ENCODE peak calls at places on chromosomes 12 and 14, in five cellular contexts. Q is adrenal gland; O is IMR-90; S is endodermal cell; F is naive thymus-derived CD4-positive, alpha-beta T cell. K is an unnamed sample. For H3K36me3 and H3K4me1, the result is how much of the 10 kb centered on the place peaks cover.

GRCh38 chr14:51460051-51460450 is 191.7 kb upstream of the FRMD6 start:
- DNase-seq in F (no peak), O (peak), S (no peak), Q (no peak), K (no peak)

GRCh38 chr14:65485516-65485915 is 73.0 kb downstream of the FUT8 start:
- DNase-seq in S (peak), F (no peak), O (no peak), Q (no peak), K (no peak)

GRCh38 chr12:132489078-132489601 is 811 bp upstream of the FBRSL1 start:
- DNase-seq in O (no peak), Q (no peak), F (peak), S (no peak), K (peak)

GRCh38 chr12:106135075-106135474 is 3.7 kb downstream of the NUAK1 start:
- DNase-seq in O (peak), S (peak), Q (no peak), F (no peak), K (no peak)

GRCh38 chr14:57199911-57200310 is 68.8 kb downstream of the EXOC5 start:
- DNase-seq in Q (no peak), F (no peak), O (peak), S (no peak), K (no peak)

GRCh38 chr14:50396636-50397460 is at the start of gene CDKL1:
- DNase-seq in O (peak), Q (peak), S (peak), F (peak), K (peak)

GRCh38 chr12:124524231-124524925 is 43.0 kb downstream of the NCOR2 start:
- DNase-seq in Q (no peak), F (no peak), O (peak), S (no peak), K (no peak)

GRCh38 chr12:110582286-110583136 is 607 bp downstream of the PPTC7 start:
- DNase-seq in Q (peak), O (peak), S (peak), F (peak), K (peak)

GRCh38 chr14:25140423-25140822 is 90.5 kb upstream of the STXBP6 start:
- DNase-seq in Q (no peak), F (no peak), S (no peak), O (no peak), K (no peak)

GRCh38 chr12:66678640-66679268 is at the start of gene GRIP1:
- DNase-seq in Q (no peak), O (no peak), F (no peak), S (peak), K (no peak)

GRCh38 chr12:16579041-16579440 is 26.9 kb downstream of the LMO3 start:
- DNase-seq in F (no peak), O (no peak), S (no peak), Q (no peak), K (no peak)

GRCh38 chr14:105537580-105538474 is 11.4 kb downstream of the TMEM121 start:
- DNase-seq in F (peak), S (peak), Q (no peak), O (no peak), K (peak)

GRCh38 chr12:54413284-54414190 is 5.5 kb downstream of the ITGA5 start:
- DNase-seq in O (no peak), Q (no peak), S (peak), F (peak), K (peak)

GRCh38 chr14:72352012-72352411 is 419.8 kb downstream of the RGS6 start:
- DNase-seq in O (no peak), Q (no peak), F (no peak), S (no peak), K (no peak)

GRCh38 chr12:74890237-74890599 is 319.4 kb downstream of the KCNC2 start:
- DNase-seq in O (peak), S (no peak), Q (peak), F (no peak), K (no peak)

GRCh38 chr14:33062476-33062875 is 123.8 kb downstream of the NPAS3 start:
- DNase-seq in O (no peak), Q (no peak), S (no peak), F (no peak), K (no peak)

GRCh38 chr12:59672273-59672672 is 76.4 kb downstream of the SLC16A7 start:
- DNase-seq in Q (no peak), F (no peak), O (no peak), S (no peak), K (no peak)

GRCh38 chr14:72541546-72541945 is 352.4 kb downstream of the DPF3 start:
- DNase-seq in Q (no peak), O (no peak), S (peak), F (no peak), K (no peak)

GRCh38 chr12:3003593-3003992 is 44.4 kb downstream of the TEAD4 start:
- DNase-seq in S (peak), F (no peak), Q (no peak), O (no peak), K (no peak)

GRCh38 chr12:113850309-113851056 is 115.6 kb downstream of the RBM19 start:
- DNase-seq in F (no peak), Q (peak), O (peak), S (no peak), K (no peak)

GRCh38 chr14:32413967-32414640 is 85.0 kb downstream of the AKAP6 start:
- DNase-seq in S (no peak), F (no peak), Q (no peak), O (no peak), K (no peak)

GRCh38 chr12:55729592-55730446 is 1.0 kb upstream of the CD63 start:
- DNase-seq in F (no peak), Q (peak), O (peak), S (peak), K (peak)

GRCh38 chr14:26765768-26766550 is 168.1 kb upstream of the NOVA1 start:
- DNase-seq in F (no peak), Q (peak), O (peak), S (no peak), K (no peak)

DNA sequence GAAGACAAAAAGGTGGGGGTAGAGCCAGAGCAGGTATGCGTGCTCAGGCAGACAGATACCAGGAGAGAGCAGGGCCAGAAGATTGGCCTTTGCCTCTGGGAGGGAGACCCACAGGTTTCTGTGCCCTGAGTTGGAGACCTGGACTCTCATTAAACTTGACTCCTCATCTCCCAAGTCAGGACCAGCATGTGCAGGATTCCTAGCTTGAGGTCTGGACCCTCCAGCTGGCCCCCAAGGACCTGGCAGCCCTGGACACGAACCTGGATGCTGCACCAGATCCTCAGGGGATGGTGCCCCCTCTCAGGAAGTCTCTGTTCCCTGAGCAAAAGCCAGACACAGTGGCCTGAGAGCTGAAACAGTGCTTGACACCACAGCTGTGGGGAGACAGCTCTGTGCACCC is 10.5 kb upstream of the KRT73 start:
- DNase-seq in F (no peak), O (no peak), Q (no peak), S (peak), K (no peak)
- H3K27ac ChIP-seq in F (peak), O (no peak), Q (no peak), S (no peak), K (no peak)

GRCh38 chr14:74892745-74893144 is 11.0 kb downstream of the DLST start:
- DNase-seq in O (no peak), F (no peak), S (no peak), Q (no peak), K (no peak)
- H3K36me3 ChIP-seq in O (half or more), F (half or more), S (half or more), Q (under half), K (half or more)

DNA sequence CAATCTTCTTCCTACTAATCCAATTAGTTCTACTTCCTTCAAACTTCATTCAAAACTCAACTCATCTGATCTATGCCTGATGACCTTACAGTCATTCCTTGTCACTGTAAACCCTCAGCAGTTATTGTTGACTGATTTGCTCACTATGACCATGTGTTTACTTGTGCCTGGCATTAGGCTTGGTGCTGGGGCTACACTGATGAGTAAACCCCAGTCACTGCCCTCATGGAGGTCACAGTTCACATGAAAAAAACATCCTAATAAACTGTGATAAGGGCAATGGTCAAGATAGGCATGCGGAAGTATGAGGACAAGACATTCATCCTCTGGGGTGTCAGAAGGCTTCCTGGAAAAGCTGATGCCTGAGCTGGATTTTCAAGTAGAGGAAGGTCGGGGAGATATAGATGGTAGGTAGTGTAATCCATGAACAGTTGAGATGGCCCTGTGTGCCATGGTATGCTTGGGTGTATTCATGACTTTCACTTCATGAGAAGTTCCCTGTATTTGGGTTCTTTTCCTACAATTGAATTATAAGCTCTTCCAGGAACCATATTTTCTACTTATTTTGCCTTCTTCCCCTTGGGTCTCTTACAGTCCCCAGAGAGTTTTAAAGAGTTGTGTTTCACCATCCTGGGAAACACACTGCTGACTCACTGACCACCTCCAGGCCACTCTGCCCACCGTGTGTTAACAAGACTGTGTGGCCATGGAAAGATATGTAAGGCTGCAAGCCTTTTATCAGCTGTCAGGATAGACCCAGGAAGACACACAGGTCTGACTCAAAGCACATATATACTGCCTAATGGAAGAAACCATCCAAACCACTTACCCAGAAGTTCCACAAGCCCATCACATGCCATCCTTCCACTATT is 38.7 kb upstream of the DUSP6 start:
- DNase-seq in Q (no peak), S (no peak), F (no peak), O (peak), K (no peak)
- H3K4me1 ChIP-seq in Q (under half), S (under half), F (under half), O (under half), K (under half)

GRCh38 chr12:13135336-13136178 is 32.1 kb upstream of the GSG1 start:
- DNase-seq in O (peak), Q (peak), S (peak), F (no peak), K (no peak)
- H3K27ac ChIP-seq in O (no peak), Q (no peak), S (no peak), F (no peak), K (no peak)

DNA sequence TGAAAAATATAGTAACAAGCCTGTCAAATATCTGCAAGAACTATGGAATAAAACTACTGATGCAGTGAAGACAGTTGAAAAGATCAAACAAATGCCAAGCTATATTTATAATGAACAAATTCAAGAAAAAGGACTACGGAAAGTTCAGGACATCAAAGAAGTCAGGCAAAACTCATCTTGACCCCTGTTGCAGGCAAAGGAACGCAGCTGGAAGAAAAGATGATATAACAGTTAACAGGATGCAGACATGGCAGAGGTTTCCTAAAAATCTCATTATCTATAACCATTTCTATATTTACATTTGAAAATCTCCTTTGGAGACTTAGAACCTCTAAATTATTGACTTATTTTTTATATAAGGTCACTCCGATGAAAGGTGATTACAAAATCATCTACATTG is 34.1 kb downstream of the MDM2 start:
- DNase-seq in O (no peak), Q (no peak), S (no peak), F (no peak), K (no peak)
- H3K36me3 ChIP-seq in O (half or more), Q (under half), S (half or more), F (under half), K (under half)

GRCh38 chr14:103651585-103651984 is 22.6 kb downstream of the KLC1 start:
- DNase-seq in F (no peak), Q (no peak), S (no peak), O (no peak), K (no peak)
- H3K4me1 ChIP-seq in F (under half), Q (under half), S (under half), O (under half), K (under half)

GRCh38 chr12:27651201-27651600 is 45.0 kb upstream of the REP15 start:
- DNase-seq in F (no peak), Q (no peak), O (peak), S (no peak), K (no peak)

GRCh38 chr12:27650011-27650410 is 46.2 kb upstream of the REP15 start:
- DNase-seq in S (no peak), F (no peak), Q (no peak), O (no peak), K (no peak)

GRCh38 chr12:27644446-27644845 is 51.8 kb upstream of the REP15 start:
- DNase-seq in F (no peak), S (no peak), Q (peak), O (peak), K (no peak)

GRCh38 chr12:27645671-27646070 is 50.6 kb upstream of the REP15 start:
- DNase-seq in F (no peak), S (no peak), O (no peak), Q (no peak), K (no peak)

DNA sequence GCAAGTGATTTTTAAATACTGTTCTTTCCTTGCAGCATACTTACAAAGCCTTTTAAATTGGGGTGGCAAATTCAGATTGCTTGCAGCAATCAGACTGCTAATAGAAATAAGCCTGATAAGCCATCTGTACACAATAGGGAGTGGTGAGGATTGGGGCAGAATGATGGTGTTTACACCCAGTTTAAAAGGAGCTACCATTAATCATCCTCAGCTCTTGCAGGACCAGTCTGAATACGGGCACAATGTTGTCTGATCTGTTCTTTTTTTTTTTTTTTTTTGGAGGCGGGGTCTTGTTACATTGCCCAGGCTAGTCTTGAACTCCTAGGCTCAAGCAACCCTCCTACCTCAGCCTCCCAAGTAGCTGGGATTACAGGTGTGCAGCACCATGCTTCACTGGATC is 50.1 kb upstream of the REP15 start:
- DNase-seq in O (no peak), Q (no peak), S (no peak), F (no peak), K (no peak)
- H3K27ac ChIP-seq in O (no peak), Q (no peak), S (no peak), F (no peak), K (no peak)

DNA sequence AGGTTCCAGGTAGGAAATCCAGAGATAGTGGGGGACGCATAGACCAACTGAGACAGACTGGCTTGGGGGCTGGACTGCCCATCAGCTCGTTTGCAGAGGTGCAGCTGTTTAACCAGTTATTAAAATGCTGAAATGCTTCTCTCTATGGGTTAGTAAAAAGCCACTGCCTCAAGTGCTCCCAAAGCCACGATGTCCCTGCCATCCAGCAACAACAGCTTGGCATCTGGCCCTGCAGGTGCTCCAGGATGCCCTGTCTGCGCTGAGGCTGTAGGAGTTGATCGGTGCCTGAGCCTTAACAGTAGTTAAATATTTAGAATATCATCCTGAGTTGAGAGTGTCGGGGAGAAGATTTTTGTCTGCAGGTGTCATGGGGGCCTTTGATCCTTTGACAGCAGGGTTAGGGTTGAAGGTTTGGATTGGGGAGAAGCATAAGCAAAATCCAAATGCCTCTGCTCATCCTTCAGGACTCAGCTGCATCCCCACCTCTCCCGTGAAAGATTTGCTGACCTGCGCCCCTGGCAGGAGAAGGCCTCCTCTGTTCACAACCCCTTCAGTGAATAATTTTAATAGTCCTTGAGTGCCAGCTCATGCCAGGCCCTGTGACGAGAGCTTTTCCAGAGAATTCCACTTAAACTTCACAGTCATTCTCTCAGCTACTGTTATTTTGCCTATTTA is 127.3 kb upstream of the PWP1 start:
- DNase-seq in Q (no peak), S (peak), O (no peak), F (no peak), K (no peak)
- H3K36me3 ChIP-seq in Q (under half), S (under half), O (under half), F (under half), K (under half)

K was measured in CD8-positive, alpha-beta memory T cell.